ENCODE peak calls at places on chromosomes 13 and 19, in four cellular contexts. T, D, P and G are unnamed samples.

GRCh38 chr13:85798999-85799646 is at the start of gene SLITRK6:
- DNase-seq in T (no peak), D (peak), P (peak), G (peak)

GRCh38 chr19:1066748-1067340 is at the start of gene ARHGAP45:
- DNase-seq in T (no peak), D (no peak), P (peak), G (no peak)

GRCh38 chr13:19634129-19634740 is 776 bp downstream of the MPHOSPH8 start:
- DNase-seq in T (peak), D (no peak), P (peak), G (peak)

GRCh38 chr13:77876176-77876575 is 42.5 kb downstream of the EDNRB start:
- DNase-seq in T (peak), D (no peak), P (no peak), G (no peak)

GRCh38 chr13:95137096-95137495 is 164.2 kb downstream of the ABCC4 start:
- DNase-seq in T (no peak), D (no peak), P (peak), G (peak)

GRCh38 chr13:109547942-109548860 is 238.2 kb downstream of the IRS2 start:
- DNase-seq in T (no peak), D (no peak), P (no peak), G (no peak)

GRCh38 chr19:37778613-37779138 is 710 bp downstream of the ZNF573 start:
- DNase-seq in T (peak), D (no peak), P (no peak), G (peak)

GRCh38 chr19:1355258-1355973 is 28.3 kb upstream of the NDUFS7 start:
- DNase-seq in T (no peak), D (no peak), P (peak), G (no peak)

GRCh38 chr19:383922-384800 is 24.8 kb downstream of the C2CD4C start:
- DNase-seq in T (no peak), D (no peak), P (no peak), G (no peak)

GRCh38 chr19:49165865-49166301 is 8.3 kb downstream of the TRPM4 start:
- DNase-seq in T (no peak), D (no peak), P (no peak), G (no peak)

GRCh38 chr19:48751835-48752510 is 468 bp downstream of the FUT1 start:
- DNase-seq in T (no peak), D (no peak), P (peak), G (peak)

GRCh38 chr13:114219406-114219805 is 15.3 kb upstream of the CDC16 start:
- DNase-seq in T (no peak), D (no peak), P (no peak), G (no peak)

GRCh38 chr13:78562237-78562889 is 41.0 kb downstream of the POU4F1 start:
- DNase-seq in T (no peak), D (no peak), P (no peak), G (no peak)

GRCh38 chr13:113647351-113648217 is 10.4 kb downstream of the ATP4B start:
- DNase-seq in T (peak), D (no peak), P (peak), G (peak)

GRCh38 chr19:3042545-3043267 is 13.6 kb upstream of the TLE2 start:
- DNase-seq in T (no peak), D (no peak), P (no peak), G (no peak)

GRCh38 chr13:28622286-28622685 is 36.6 kb upstream of the POMP start:
- DNase-seq in T (no peak), D (no peak), P (no peak), G (no peak)

GRCh38 chr19:36605101-36605838 is at the start of gene ZNF382:
- DNase-seq in T (peak), D (no peak), P (peak), G (no peak)

GRCh38 chr13:29564828-29565227 is 30.7 kb downstream of the SLC7A1 start:
- DNase-seq in T (no peak), D (no peak), P (no peak), G (no peak)

GRCh38 chr13:95338905-95339304 is 37.7 kb upstream of the ABCC4 start:
- DNase-seq in T (no peak), D (no peak), P (no peak), G (no peak)

GRCh38 chr19:14979498-14980255 is at the start of gene SLC1A6:
- DNase-seq in T (no peak), D (no peak), P (no peak), G (no peak)

GRCh38 chr13:39245688-39246087 is 207.4 kb downstream of the NHLRC3 start:
- DNase-seq in T (no peak), D (no peak), P (no peak), G (peak)

GRCh38 chr19:36573948-36574726 is 1.0 kb upstream of the ZNF529 start:
- DNase-seq in T (peak), D (peak), P (peak), G (peak)

GRCh38 chr19:33604651-33605050 is 17.1 kb upstream of the CHST8 start:
- DNase-seq in T (no peak), D (no peak), P (no peak), G (no peak)

GRCh38 chr13:40672310-40673060 is 6.0 kb upstream of the FOXO1 start:
- DNase-seq in T (peak), D (no peak), P (peak), G (peak)

GRCh38 chr19:33998302-33998701 is 174.0 kb upstream of the LSM14A start:
- DNase-seq in T (no peak), D (no peak), P (peak), G (no peak)

GRCh38 chr19:7910321-7911161 is 4.1 kb upstream of the TGFBR3L start:
- DNase-seq in T (no peak), D (no peak), P (no peak), G (no peak)

GRCh38 chr13:106529415-106530208 is 5.8 kb downstream of the EFNB2 start:
- DNase-seq in T (no peak), D (no peak), P (no peak), G (no peak)

GRCh38 chr13:31440132-31440531 is 240.4 kb downstream of the B3GLCT start:
- DNase-seq in T (no peak), D (no peak), P (no peak), G (no peak)

GRCh38 chr19:19642506-19643157 is 825 bp downstream of the GMIP start:
- DNase-seq in T (peak), D (no peak), P (peak), G (no peak)

GRCh38 chr19:3389876-3390361 is 23.5 kb downstream of the NFIC start:
- DNase-seq in T (peak), D (no peak), P (no peak), G (peak)

DNA sequence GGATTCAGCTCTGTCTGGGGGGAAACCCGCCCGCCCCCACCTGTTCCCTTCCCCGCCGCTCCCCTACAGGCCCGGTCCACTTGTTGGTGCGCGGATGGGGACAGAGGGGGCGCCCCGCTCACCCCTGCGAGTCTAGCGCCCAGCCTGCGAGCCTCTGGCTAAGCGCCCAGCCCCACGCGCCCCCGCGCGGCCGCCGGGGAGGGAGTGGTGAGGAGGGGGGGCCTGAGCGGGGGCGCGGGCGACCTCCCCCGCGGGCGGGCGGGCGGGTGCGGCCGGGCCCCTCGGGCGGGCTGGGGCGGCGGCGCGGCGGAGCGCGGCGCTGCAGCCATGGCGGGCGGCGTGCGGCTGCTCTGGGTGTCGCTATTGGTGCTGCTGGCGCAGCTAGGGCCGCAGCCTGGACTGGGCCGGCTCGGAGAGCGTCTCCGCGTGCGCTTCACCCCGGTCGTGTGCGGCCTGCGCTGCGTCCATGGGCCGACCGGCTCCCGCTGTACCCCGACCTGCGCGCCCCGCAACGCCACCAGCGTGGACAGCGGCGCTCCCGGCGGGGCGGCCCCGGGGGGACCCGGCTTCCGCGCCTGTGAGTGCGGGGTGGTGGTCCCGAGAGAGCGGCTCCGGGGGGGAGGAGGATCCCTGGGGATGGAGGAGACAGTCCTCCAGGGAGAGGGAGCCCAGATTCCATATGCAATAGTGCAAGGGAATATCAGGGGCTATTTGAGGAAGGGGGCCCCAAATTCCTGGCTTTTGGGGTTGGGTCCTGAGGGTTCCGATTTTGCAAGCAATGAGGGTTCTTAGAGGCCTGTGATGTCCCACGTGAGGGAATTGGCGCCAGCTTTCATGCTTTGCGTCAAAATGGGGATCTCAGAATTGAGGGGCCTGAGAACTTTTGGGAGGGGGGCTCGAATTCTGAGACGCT is at the start of gene LTBP4:
- DNase-seq in T (no peak), D (no peak), P (no peak), G (no peak)
- TF ChIP-seq CTCF in T (peak), D (peak), P (no peak), G (peak)

DNA sequence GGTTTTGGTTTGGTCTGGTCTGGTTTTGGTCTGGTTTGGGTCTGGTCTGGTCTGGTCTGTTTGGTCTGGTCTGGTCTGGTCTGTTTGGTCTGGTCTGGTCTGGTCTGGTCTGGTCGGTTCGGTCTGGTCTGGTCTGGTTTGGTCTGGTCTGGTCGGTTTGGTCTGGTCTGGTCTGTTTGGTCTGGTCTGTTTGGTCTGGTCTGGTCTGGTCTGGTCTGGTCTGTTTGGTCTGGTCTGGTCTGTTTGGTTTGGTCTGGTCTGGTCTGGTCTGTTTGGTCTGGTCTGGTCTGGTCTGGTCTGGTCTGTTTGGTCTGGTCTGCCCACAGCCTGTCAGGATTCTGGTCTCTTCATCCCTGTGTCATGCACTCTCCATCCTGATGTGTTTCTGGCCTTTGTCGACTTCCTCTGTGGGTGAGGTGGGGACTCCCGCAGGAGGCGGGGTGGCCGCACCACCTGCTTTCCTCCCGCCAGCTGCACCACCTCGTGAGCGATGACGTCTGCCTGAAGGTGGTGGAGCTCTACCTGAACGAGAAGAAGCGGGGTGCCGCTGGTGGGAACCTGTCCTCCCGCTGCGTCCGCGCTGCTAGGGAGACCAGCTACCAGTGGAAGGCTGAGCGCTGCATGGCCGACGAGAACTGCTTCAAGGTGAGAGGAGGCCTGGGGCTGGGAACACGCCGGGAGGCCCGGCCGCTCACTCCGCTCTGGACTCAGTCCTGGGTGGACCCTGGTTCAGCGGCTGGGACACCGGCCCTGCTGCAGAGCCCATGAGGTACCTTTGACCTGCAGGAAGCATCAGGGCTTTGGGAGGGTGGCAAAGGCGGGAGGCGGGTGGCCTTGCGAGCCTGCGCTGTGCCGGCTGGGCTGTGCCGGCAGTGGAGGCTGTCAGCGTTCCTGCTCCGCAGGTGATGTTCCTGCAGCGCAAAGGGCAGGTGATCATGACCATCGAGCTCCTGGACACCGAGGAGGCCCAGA is 12.9 kb upstream of the F2RL3 start:
- DNase-seq in T (no peak), D (no peak), P (no peak), G (no peak)
- H3K4me3 ChIP-seq in T (no peak), D (no peak), P (no peak), G (no peak)

DNA sequence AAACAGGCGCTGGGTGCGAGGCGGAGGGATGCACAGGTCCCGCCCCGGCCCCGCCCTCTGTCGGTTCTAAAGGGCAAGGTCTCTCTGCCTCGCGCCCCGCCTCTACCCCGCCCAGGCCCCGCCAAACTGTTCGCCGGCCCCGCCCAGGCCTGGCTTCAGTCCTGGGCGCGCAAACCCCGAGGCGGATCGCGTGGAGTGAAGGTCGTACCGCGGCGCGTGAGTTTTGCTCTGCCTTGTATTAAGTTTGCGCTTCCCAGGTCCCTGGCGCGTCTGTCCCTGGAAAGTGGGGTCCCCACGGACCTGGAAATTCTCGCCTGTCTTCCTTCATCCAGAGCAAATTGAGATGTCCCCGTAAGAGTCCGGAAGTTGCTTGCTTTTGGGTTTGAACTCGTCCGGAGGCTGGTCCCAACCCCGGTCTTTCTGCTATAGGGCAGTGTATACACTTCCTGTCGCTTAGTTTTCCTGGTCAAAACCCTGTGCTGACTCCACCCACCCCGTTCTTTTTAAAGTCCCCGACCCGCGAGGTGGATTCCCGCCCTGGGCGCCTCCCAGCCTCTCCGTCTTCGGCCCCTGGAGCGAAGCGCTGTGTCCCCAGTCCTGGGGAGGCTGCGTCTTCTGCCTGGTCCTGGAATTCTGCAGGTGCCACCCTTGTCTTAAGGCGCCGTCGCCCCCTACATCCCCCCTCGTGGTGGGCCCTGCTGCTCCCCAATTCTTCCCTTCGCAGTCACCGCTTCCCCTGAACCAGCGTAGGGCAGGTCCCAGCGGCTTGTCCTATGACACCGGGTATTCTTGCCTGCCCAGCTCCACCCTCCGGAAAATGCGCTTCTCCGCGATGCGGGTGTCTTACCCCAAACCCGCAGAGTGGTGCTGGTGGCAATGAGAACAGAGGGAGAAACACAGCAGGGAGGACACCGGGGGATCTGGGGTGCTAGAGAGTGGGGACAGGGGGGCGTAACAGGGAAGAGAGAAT is 8.6 kb downstream of the ZNF808 start:
- DNase-seq in T (peak), D (no peak), P (no peak), G (peak)
- TF ChIP-seq CTCF in T (no peak), D (peak), P (no peak), G (no peak)

DNA sequence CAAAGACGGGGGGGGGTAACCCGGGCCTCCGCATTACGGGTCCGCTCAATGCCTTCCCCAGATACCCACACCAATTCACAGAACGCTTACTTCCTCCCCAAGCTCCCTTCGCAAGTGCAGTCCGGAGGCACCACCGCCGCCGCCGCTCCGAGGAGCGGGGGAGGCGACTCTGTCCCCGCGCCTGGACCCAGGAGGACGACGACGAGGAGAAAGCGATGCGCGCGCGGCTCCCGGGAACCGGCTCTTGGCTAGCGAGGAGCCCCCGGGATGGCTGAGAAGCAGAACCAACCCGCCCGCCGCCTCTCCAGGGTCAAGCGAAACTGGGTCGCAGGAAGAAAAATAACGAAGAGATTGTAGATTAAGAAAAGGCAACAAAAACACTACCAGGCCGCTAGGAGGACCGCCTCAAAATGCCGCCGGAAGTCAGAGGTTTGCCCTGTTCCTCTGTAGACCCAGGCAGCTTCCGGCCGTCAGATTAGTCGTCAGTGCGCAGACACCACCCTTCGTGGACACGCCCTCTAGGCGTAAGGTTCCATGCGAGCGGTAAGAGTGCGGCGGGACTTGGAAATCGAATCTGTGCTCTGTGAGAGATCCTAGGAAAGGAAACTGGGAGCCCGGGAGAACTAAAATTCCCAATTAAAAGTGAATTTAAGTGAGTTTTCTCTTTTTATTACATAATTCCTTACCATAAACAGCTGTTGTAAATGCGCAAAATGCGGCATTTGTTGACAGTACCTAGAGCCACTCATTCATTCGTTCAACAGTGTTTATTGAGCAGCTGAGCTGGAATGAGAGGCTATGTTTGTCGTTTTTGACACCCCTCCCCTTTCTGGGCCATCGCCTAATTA is at the start of gene ZC3H13:
- DNase-seq in T (peak), D (peak), P (peak), G (peak)
- H3K4me3 ChIP-seq in T (peak), D (peak), P (peak), G (peak)

DNA sequence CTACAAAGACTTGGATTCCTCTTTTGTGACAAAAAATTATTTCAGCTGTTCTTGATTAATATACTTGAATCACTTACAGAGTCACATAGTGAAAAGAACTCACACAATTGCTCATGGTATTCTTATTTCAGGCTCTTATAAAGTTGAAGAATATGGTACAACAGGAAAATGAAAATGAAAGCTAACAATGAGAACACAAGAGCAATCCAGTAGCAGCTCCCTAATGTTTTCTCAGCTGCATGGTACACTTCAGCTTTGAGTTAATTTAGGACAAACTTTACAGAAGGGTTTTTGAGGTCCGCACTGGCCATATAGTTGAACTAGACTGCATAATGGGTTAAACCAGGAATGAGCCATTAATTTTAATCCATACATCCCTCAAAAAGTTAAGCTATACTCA is 1261.8 kb downstream of the SLITRK5 start:
- DNase-seq in T (no peak), D (no peak), P (no peak), G (no peak)
- TF ChIP-seq CTCF in T (no peak), D (no peak), P (no peak), G (no peak)

DNA sequence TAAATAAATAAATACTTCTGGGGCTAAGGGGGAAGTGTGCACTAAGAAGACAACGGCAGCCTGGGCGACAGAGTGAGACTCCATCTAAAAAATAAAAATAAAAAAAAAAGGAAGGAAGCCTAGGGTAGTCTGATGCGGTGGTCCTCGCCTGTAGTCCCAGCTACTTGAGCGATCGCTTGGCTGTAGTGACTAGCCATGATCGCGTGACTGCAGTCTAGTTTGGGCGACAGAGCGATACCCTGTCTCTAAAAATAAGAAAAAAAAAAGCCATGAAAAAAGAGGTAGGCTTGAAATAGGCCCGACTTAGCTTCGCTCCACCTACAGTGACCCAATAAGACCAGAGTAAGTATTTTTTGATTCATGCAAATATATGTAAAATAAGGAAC is 661 bp upstream of the BABAM1 start:
- DNase-seq in T (no peak), D (no peak), P (no peak), G (no peak)
- H3K4me3 ChIP-seq in T (no peak), D (no peak), P (no peak), G (no peak)